ENCODE peak calls at places on chromosomes 12 and 14, in seven cellular contexts. N is neural crest cell; M is kidney tubule cell; U is stimulated activated CD4-positive, alpha-beta T cell treated with anti-CD3 and anti-CD28 coated beads, Interleukin-1b, Interleukin-23, amount 100 ng/mL, for 1 hour; F is NCI-H460; P is T-helper 2 cell; O is mesenteric fat pad. J is an unnamed sample.

GRCh38 chr12:31368666-31369361 is 42.9 kb upstream of the SINHCAF start:
- DNase-seq in F (no peak), N (no peak), P (no peak), M (no peak), O (no peak), U (no peak), J (no peak)

GRCh38 chr14:60331201-60332045 is 82.4 kb downstream of the PPM1A start:
- DNase-seq in P (peak), M (peak), F (peak), N (peak), U (peak), O (no peak), J (peak)

GRCh38 chr14:99041141-99041819 is 230.7 kb downstream of the BCL11B start:
- DNase-seq in O (peak), N (no peak), F (no peak), M (no peak), P (no peak), U (no peak), J (no peak)

GRCh38 chr14:95183532-95184412 is 26.4 kb upstream of the DICER1 start:
- DNase-seq in M (peak), N (no peak), O (no peak), P (no peak), F (no peak), U (no peak), J (no peak)

GRCh38 chr12:111437816-111438454 is 32.2 kb downstream of the SH2B3 start:
- DNase-seq in U (no peak), M (peak), O (no peak), N (no peak), F (no peak), P (no peak), J (peak)

GRCh38 chr12:51923506-51924365 is 16.4 kb downstream of the ACVRL1 start:
- DNase-seq in O (peak), F (peak), M (peak), U (peak), P (peak), N (peak), J (peak)

GRCh38 chr14:75452900-75453816 is 25.3 kb downstream of the JDP2 start:
- DNase-seq in N (peak), O (no peak), U (no peak), M (peak), P (no peak), F (no peak), J (no peak)

GRCh38 chr12:50042693-50043092 is 14.7 kb upstream of the ASIC1 start:
- DNase-seq in U (no peak), N (no peak), O (no peak), M (no peak), P (no peak), F (no peak), J (no peak)

GRCh38 chr12:10140001-10140400 is 10.0 kb upstream of the CLEC7A start:
- DNase-seq in F (peak), N (peak), U (no peak), P (no peak), M (peak), O (no peak), J (no peak)

GRCh38 chr14:73264896-73265720 is 27.8 kb downstream of the PAPLN start:
- DNase-seq in O (no peak), N (no peak), F (no peak), P (no peak), M (no peak), U (no peak), J (no peak)

GRCh38 chr14:49863483-49864262 is 11.1 kb upstream of the NEMF start:
- DNase-seq in N (no peak), M (peak), O (no peak), P (no peak), U (no peak), F (peak), J (no peak)